ENCODE peak calls at places on chromosomes 1 and 21, in four cellular contexts. W is OCI-LY7; K is CD8-positive, alpha-beta T cell; U is naive thymus-derived CD4-positive, alpha-beta T cell. R is an unnamed sample.

GRCh38 chr1:7223334-7224080 is 438.3 kb downstream of the CAMTA1 start:
- DNase-seq in W (no peak), K (no peak), U (no peak), R (no peak)

GRCh38 chr21:44729336-44730027 is 18.1 kb upstream of the TSPEAR start:
- DNase-seq in W (no peak), K (no peak), U (no peak), R (no peak)

GRCh38 chr1:167077128-167077867 is 12.9 kb downstream of the GPA33 start:
- DNase-seq in W (no peak), K (no peak), U (no peak), R (no peak)

GRCh38 chr1:34987018-34987417 is 1.9 kb upstream of the TMEM35B start:
- DNase-seq in W (no peak), K (no peak), U (no peak), R (no peak)

GRCh38 chr1:67721112-67721511 is 36.1 kb downstream of the GADD45A start:
- DNase-seq in W (no peak), K (no peak), U (no peak), R (no peak)

GRCh38 chr1:159090566-159091546 is 14.3 kb upstream of the AIM2 start:
- DNase-seq in W (no peak), K (no peak), U (no peak), R (no peak)

GRCh38 chr1:46448109-46448911 is 41.3 kb upstream of the DMBX1 start:
- DNase-seq in W (no peak), K (no peak), U (no peak), R (no peak)

GRCh38 chr21:15084668-15085067 is 19.9 kb upstream of the NRIP1 start:
- DNase-seq in W (no peak), K (no peak), U (no peak), R (no peak)

GRCh38 chr21:33251119-33251518 is 15.0 kb upstream of the IL10RB start:
- DNase-seq in W (no peak), K (no peak), U (no peak), R (no peak)

GRCh38 chr21:18114735-18115134 is 129.9 kb upstream of the CHODL start:
- DNase-seq in W (no peak), K (no peak), U (no peak), R (no peak)

GRCh38 chr21:45386728-45387371 is 18.1 kb upstream of the COL18A1 start:
- DNase-seq in W (no peak), K (no peak), U (no peak), R (no peak)

GRCh38 chr1:94236021-94236491 is 1.3 kb downstream of the ARHGAP29 start:
- DNase-seq in W (no peak), K (no peak), U (no peak), R (no peak)

GRCh38 chr1:235454021-235454420 is 50.2 kb downstream of the B3GALNT2 start:
- DNase-seq in W (no peak), K (no peak), U (no peak), R (no peak)

GRCh38 chr1:155002479-155003226 is at the start of gene ZBTB7B:
- DNase-seq in W (no peak), K (no peak), U (no peak), R (no peak)

GRCh38 chr21:45383111-45383614 is 21.8 kb upstream of the COL18A1 start:
- DNase-seq in W (no peak), K (no peak), U (no peak), R (no peak)

GRCh38 chr1:189908113-189908512 is 569.6 kb downstream of the BRINP3 start:
- DNase-seq in W (no peak), K (no peak), U (no peak), R (no peak)

GRCh38 chr1:9316512-9316911 is 23.8 kb downstream of the SPSB1 start:
- DNase-seq in W (no peak), K (no peak), U (no peak), R (no peak)

GRCh38 chr1:162004441-162004950 is 19.2 kb downstream of the OLFML2B start:
- DNase-seq in W (no peak), K (no peak), U (no peak), R (no peak)

GRCh38 chr1:87169250-87169910 is 159.3 kb upstream of the LMO4 start:
- DNase-seq in W (no peak), K (no peak), U (no peak), R (no peak)

GRCh38 chr1:41783189-41783639 is 135.5 kb downstream of the HIVEP3 start:
- DNase-seq in W (no peak), K (no peak), U (no peak), R (no peak)

GRCh38 chr1:71565267-71565666 is 484.4 kb upstream of the ZRANB2 start:
- DNase-seq in W (no peak), K (no peak), U (no peak), R (no peak)

GRCh38 chr1:179083031-179083345 is 1.1 kb downstream of the TOR3A start:
- DNase-seq in W (peak), K (peak), U (peak), R (no peak)

GRCh38 chr1:22024485-22025367 is 23.3 kb downstream of the CELA3A start:
- DNase-seq in W (peak), K (peak), U (peak), R (peak)

GRCh38 chr1:202223110-202223834 is 29.7 kb downstream of the LGR6 start:
- DNase-seq in W (no peak), K (no peak), U (no peak), R (no peak)

GRCh38 chr1:46466477-46467182 is 23.0 kb upstream of the DMBX1 start:
- DNase-seq in W (no peak), K (no peak), U (no peak), R (no peak)

GRCh38 chr21:41750051-41750450 is 16.8 kb downstream of the RIPK4 start:
- DNase-seq in W (no peak), K (no peak), U (no peak), R (no peak)

GRCh38 chr1:11590395-11590794 is 63.8 kb downstream of the FBXO2 start:
- DNase-seq in W (peak), K (no peak), U (no peak), R (no peak)

GRCh38 chr1:174023438-174023837 is 1.3 kb upstream of the RC3H1 start:
- DNase-seq in W (peak), K (no peak), U (no peak), R (no peak)

GRCh38 chr1:115134850-115135484 is 45.7 kb upstream of the TSPAN2 start:
- DNase-seq in W (no peak), K (no peak), U (no peak), R (peak)

GRCh38 chr1:233242827-233243483 is 52.6 kb downstream of the PCNX2 start:
- DNase-seq in W (no peak), K (no peak), U (no peak), R (no peak)

GRCh38 chr1:10032590-10033358 is at the start of gene UBE4B:
- DNase-seq in W (peak), K (peak), U (peak), R (peak)

GRCh38 chr21:46564391-46564790 is 40.5 kb downstream of the S100B start:
- DNase-seq in W (no peak), K (no peak), U (no peak), R (no peak)

GRCh38 chr21:41477641-41478318 is 30.2 kb downstream of the TMPRSS2 start:
- DNase-seq in W (peak), K (no peak), U (no peak), R (no peak)

GRCh38 chr1:219086956-219087469 is 86.7 kb upstream of the LYPLAL1 start:
- DNase-seq in W (no peak), K (no peak), U (no peak), R (no peak)

GRCh38 chr1:227949954-227950734 is 2.4 kb upstream of the WNT9A start:
- DNase-seq in W (no peak), K (no peak), U (no peak), R (no peak)
- H3K4me3 ChIP-seq in W (no peak), K (no peak), U (no peak), R (no peak)

GRCh38 chr1:19650416-19651140 is 6.5 kb downstream of the NBL1 start:
- DNase-seq in W (no peak), K (no peak), U (no peak), R (no peak)
- H3K4me3 ChIP-seq in W (no peak), K (no peak), U (no peak), R (peak)

DNA sequence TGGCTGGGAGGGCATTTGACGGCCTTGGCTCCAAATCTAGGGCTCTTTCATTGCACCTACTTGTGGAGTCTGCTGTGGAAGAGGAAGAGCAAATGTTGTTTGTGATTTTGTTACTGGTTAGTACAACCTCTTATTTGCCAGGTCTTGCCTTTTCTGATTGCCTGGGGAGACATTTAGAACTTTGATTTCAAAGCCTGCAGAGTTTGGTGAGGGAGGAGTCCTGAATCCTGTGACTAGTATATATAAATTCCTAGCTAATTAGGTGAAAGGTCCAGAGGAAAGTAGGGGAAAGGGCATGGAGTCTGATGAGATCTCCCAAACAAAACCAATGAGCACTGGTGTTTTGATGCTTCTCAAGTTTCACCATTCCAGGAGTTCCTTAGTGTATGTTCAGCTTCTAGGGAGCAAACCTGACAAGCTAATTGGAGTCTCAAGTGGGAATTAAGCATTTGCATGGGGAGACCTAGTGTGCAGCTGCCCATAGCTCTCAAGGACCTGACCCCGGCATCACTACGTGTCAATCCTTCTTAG is 5.1 kb upstream of the HMGCS2 start:
- DNase-seq in W (no peak), K (no peak), U (no peak), R (no peak)
- H3K4me3 ChIP-seq in W (no peak), K (no peak), U (no peak), R (no peak)

GRCh38 chr1:2046225-2046917 is 3.8 kb upstream of the PRKCZ start:
- DNase-seq in W (peak), K (peak), U (no peak), R (no peak)

GRCh38 chr1:2045468-2046224 is 4.6 kb upstream of the PRKCZ start:
- DNase-seq in W (no peak), K (no peak), U (no peak), R (no peak)

GRCh38 chr1:2049225-2049516 is 1.0 kb upstream of the PRKCZ start:
- DNase-seq in W (no peak), K (no peak), U (no peak), R (no peak)

GRCh38 chr1:2047749-2048729 is 2.2 kb upstream of the PRKCZ start:
- DNase-seq in W (no peak), K (no peak), U (no peak), R (no peak)

DNA sequence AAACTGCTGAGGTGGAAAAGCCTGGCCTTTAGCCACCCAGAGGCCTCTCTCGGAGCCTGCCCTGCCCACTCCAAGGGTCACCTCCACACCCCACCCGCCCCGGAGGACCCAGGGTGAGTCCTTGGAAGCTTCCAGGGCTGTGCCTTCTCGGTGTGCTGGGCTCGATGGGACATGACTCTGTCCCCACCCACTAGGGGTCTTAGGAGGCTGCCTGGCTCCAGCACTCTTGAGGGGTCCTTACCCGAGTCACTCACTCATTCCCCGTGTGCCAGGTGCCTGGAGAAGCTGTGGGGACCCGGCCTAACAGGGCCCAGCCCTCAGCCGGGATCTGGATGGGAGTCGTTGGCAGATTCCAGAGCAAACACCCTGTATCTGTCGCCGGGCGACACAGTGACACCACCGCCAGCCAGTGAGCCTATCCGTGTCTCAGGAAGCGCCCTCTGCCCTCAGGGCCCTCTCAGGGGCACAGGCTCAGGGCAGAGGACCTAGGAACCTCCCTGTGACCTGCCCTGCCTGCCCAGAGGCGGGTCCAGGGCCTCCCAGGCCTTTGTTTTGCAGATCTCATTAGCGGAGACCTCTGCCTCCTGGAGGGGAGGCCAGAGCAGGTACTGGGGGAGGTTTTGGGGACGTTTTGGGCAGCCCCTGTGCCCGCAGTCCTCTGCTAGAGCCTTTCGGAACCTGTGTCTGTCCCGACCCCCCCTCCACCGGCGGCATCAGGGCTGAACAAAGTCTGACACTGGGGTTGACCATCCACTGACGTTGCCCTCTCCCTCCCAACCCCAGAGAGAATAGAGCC is 3.1 kb upstream of the PRKCZ start:
- DNase-seq in W (no peak), K (no peak), U (no peak), R (no peak)
- H3K4me3 ChIP-seq in W (no peak), K (no peak), U (no peak), R (no peak)

GRCh38 chr1:62484824-62485468 is 48.1 kb downstream of the USP1 start:
- DNase-seq in W (no peak), K (no peak), U (no peak), R (no peak)
- H3K4me3 ChIP-seq in W (no peak), K (no peak), U (no peak), R (no peak)

R was measured in coronary artery.